ENCODE peak calls at places on chromosomes 2 and 18, in nine cellular contexts. S, U, Z, F, M, B, W, R and A are unnamed samples.

GRCh38 chr18:2368102-2368501 is 203.2 kb downstream of the METTL4 start:
- DNase-seq in S (no peak), U (no peak), Z (no peak), F (no peak), M (no peak), B (no peak), W (no peak), R (no peak), A (no peak)

GRCh38 chr2:14941151-14941631 is 308.7 kb downstream of the LRATD1 start:
- DNase-seq in S (no peak), U (no peak), Z (no peak), F (no peak), M (peak; percentile 3), B (no peak), W (no peak), R (no peak), A (no peak)

GRCh38 chr18:70673834-70674233 is 385.0 kb downstream of the SOCS6 start:
- DNase-seq in S (no peak), U (no peak), Z (no peak), F (no peak), M (no peak), B (no peak), W (no peak), R (no peak), A (no peak)

GRCh38 chr2:63663013-63663864 is 74.5 kb downstream of the MDH1 start:
- DNase-seq in S (no peak), U (peak; percentile 47), Z (no peak), F (no peak), M (no peak), B (no peak), W (no peak), R (no peak), A (no peak)

GRCh38 chr2:230865766-230866703 is 1.3 kb downstream of the ITM2C start:
- DNase-seq in S (peak; percentile 52), U (peak; percentile 52), Z (peak; percentile 23), F (peak; percentile 54), M (peak; percentile 74), B (no peak), W (no peak), R (no peak), A (peak; percentile 82)

GRCh38 chr2:182038579-182038978 is 52.9 kb downstream of the PPP1R1C start:
- DNase-seq in S (peak; percentile 72), U (no peak), Z (no peak), F (no peak), M (peak; percentile 31), B (no peak), W (no peak), R (no peak), A (no peak)

GRCh38 chr2:150204449-150204848 is 283.0 kb downstream of the RND3 start:
- DNase-seq in S (peak; percentile 81), U (peak; percentile 93), Z (no peak), F (no peak), M (no peak), B (no peak), W (no peak), R (no peak), A (no peak)

GRCh38 chr2:237254911-237255578 is 158.9 kb downstream of the COL6A3 start:
- DNase-seq in S (peak; percentile 66), U (peak; percentile 87), Z (no peak), F (no peak), M (no peak), B (no peak), W (no peak), R (no peak), A (no peak)

GRCh38 chr2:9168851-9169250 is 37.8 kb upstream of the ASAP2 start:
- DNase-seq in S (no peak), U (no peak), Z (no peak), F (no peak), M (no peak), B (no peak), W (no peak), R (no peak), A (peak; percentile 68)

GRCh38 chr18:26456070-26456491 is 92.3 kb downstream of the KCTD1 start:
- DNase-seq in S (no peak), U (no peak), Z (no peak), F (no peak), M (no peak), B (no peak), W (no peak), R (no peak), A (no peak)
- H3K9me3 ChIP-seq in S (no peaks in the 10 kb centered on the region), U (no peaks in the 10 kb centered on the region), Z (no peaks in the 10 kb centered on the region), F (no peaks in the 10 kb centered on the region), M (no peaks in the 10 kb centered on the region), B (no peaks in the 10 kb centered on the region), W (no peaks in the 10 kb centered on the region), R (no peaks in the 10 kb centered on the region), A (no peaks in the 10 kb centered on the region)

GRCh38 chr2:116304328-116304727 is 1510.2 kb upstream of the DDX18 start:
- DNase-seq in S (no peak), U (no peak), Z (no peak), F (no peak), M (no peak), B (no peak), W (no peak), R (no peak), A (no peak)
- H3K9me3 ChIP-seq in S (no peaks in the 10 kb centered on the region), U (no peaks in the 10 kb centered on the region), Z (peaks cover 2% of the 10 kb centered on the region), F (no peaks in the 10 kb centered on the region), M (no peaks in the 10 kb centered on the region), B (no peaks in the 10 kb centered on the region), W (no peaks in the 10 kb centered on the region), R (no peaks in the 10 kb centered on the region), A (no peaks in the 10 kb centered on the region)

DNA sequence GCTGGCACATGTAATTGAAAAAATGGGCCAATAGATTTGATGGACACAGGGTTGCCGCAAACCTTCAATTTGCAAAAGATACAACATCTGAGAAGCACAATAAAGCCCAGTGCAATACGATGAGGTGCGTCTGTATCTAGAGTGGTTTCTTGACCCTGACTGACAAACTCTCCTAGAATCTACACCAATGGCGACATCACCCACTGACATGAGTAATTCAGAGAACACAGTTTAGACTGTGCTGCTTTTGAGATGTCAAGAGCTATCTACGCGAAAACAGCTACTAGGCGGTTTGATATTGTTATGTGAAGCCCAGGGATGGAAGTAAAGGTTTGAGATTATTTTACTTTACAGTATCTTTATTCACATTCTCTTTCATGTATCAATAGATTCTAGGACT is 104.9 kb downstream of the EIPR1 start:
- DNase-seq in S (no peak), U (no peak), Z (no peak), F (peak; percentile 0), M (no peak), B (no peak), W (no peak), R (no peak), A (no peak)
- H3K9me3 ChIP-seq in S (peaks cover 11% of the 10 kb centered on the region), U (no peaks in the 10 kb centered on the region), Z (no peaks in the 10 kb centered on the region), F (no peaks in the 10 kb centered on the region), M (no peaks in the 10 kb centered on the region), B (no peaks in the 10 kb centered on the region), W (peaks cover 7% of the 10 kb centered on the region), R (no peaks in the 10 kb centered on the region), A (peaks cover 32% of the 10 kb centered on the region)

DNA sequence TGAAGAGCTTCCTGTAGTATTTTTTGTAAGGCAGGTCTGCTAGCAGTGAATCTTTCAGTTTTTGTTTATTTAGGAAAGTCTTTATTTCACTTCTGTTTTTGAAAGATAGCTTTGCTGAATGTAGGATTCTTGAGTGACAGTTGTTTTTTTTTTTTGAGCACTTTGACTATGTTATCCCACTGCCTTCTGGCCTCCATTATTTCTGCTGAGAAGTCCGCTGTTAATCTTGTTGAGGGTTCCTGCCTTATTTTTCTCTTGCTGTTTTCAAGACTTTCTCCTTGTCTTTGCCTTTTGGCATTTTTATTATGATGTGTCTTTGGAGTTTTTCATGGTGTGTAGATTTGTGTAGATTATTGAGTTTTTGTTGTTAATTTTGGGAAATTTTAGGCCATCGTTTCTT is 21.9 kb downstream of the RBFA start:
- DNase-seq in S (no peak), U (no peak), Z (no peak), F (no peak), M (no peak), B (no peak), W (no peak), R (no peak), A (no peak)
- H3K9me3 ChIP-seq in S (peaks cover 32% of the 10 kb centered on the region), U (no peaks in the 10 kb centered on the region), Z (peaks cover 10% of the 10 kb centered on the region), F (peaks cover 34% of the 10 kb centered on the region), M (peaks cover 3% of the 10 kb centered on the region), B (peaks cover 2% of the 10 kb centered on the region), W (no peaks in the 10 kb centered on the region), R (peaks cover 40% of the 10 kb centered on the region), A (peaks cover 66% of the 10 kb centered on the region)

GRCh38 chr18:14905979-14906378 is 158.0 kb downstream of the ANKRD30B start:
- DNase-seq in S (no peak), U (no peak), Z (no peak), F (no peak), M (no peak), B (no peak), W (no peak), R (no peak), A (no peak)
- H3K9me3 ChIP-seq in S (no peaks in the 10 kb centered on the region), U (no peaks in the 10 kb centered on the region), Z (no peaks in the 10 kb centered on the region), F (no peaks in the 10 kb centered on the region), M (no peaks in the 10 kb centered on the region), B (no peaks in the 10 kb centered on the region), W (no peaks in the 10 kb centered on the region), R (no peaks in the 10 kb centered on the region), A (peaks cover 76% of the 10 kb centered on the region)

DNA sequence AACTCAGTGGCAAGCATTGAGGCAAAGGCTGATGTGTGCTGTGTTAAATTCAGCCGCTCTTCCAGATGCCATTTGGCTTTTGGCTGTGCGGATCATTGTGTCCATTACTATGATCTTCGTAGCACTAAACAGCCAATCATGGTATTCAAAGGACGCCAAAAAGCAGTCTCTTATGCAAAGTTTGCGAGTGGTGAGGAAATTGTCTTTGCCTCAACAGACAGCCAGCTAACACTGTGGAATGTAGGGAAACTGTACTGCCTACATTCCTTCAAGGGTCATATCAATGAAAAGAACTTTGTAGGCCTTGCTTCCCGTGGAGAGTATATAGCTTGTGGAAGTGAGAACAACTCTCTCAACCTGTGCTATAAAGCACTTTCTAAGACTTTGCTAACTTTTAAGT is 195.5 kb upstream of the RAB12 start:
- DNase-seq in S (no peak), U (no peak), Z (no peak), F (no peak), M (no peak), B (no peak), W (no peak), R (no peak), A (peak; percentile 6)
- H3K9me3 ChIP-seq in S (peaks cover 58% of the 10 kb centered on the region), U (no peaks in the 10 kb centered on the region), Z (no peaks in the 10 kb centered on the region), F (peaks cover 23% of the 10 kb centered on the region), M (no peaks in the 10 kb centered on the region), B (no peaks in the 10 kb centered on the region), W (peaks cover 10% of the 10 kb centered on the region), R (peaks cover 26% of the 10 kb centered on the region), A (peaks cover 18% of the 10 kb centered on the region)

GRCh38 chr2:240179186-240179815 is 38.8 kb upstream of the OTOS start:
- DNase-seq in S (no peak), U (no peak), Z (no peak), F (no peak), M (no peak), B (no peak), W (no peak), R (no peak), A (no peak)
- H3K9me3 ChIP-seq in S (no peaks in the 10 kb centered on the region), U (no peaks in the 10 kb centered on the region), Z (no peaks in the 10 kb centered on the region), F (no peaks in the 10 kb centered on the region), M (no peaks in the 10 kb centered on the region), B (no peaks in the 10 kb centered on the region), W (no peaks in the 10 kb centered on the region), R (no peaks in the 10 kb centered on the region), A (no peaks in the 10 kb centered on the region)

GRCh38 chr2:68121873-68122679 is 35.6 kb upstream of the PNO1 start:
- DNase-seq in S (peak; percentile 96), U (peak; percentile 93), Z (peak; percentile 55), F (peak; percentile 93), M (peak; percentile 79), B (peak; percentile 70), W (peak; percentile 87), R (peak; percentile 91), A (peak; percentile 96)
- H3K9me3 ChIP-seq in S (no peaks in the 10 kb centered on the region), U (no peaks in the 10 kb centered on the region), Z (no peaks in the 10 kb centered on the region), F (no peaks in the 10 kb centered on the region), M (no peaks in the 10 kb centered on the region), B (no peaks in the 10 kb centered on the region), W (no peaks in the 10 kb centered on the region), R (no peaks in the 10 kb centered on the region), A (no peaks in the 10 kb centered on the region)

GRCh38 chr2:95271381-95271971 is 2.8 kb upstream of the PROM2 start:
- DNase-seq in S (no peak), U (no peak), Z (no peak), F (peak; percentile 16), M (no peak), B (no peak), W (peak; percentile 34), R (peak; percentile 17), A (peak; percentile 11)
- H3K9me3 ChIP-seq in S (no peaks in the 10 kb centered on the region), U (no peaks in the 10 kb centered on the region), Z (no peaks in the 10 kb centered on the region), F (no peaks in the 10 kb centered on the region), M (no peaks in the 10 kb centered on the region), B (no peaks in the 10 kb centered on the region), W (no peaks in the 10 kb centered on the region), R (no peaks in the 10 kb centered on the region), A (no peaks in the 10 kb centered on the region)